ENCODE peak calls at places on chromosomes 1 and 21, in eight cellular contexts. One of them, this sample, is unnamed. For H3K9me3, the result is how much of the 10 kb centered on the place peaks cover.

GRCh38 chr1:111516008-111516535 is 12.6 kb upstream of the ADORA3 start:
- DNase-seq in fibroblast of lung: peak
- DNase-seq in tibial nerve: no peak
- DNase-seq in uterus: peak
- DNase-seq in astrocyte: peak
- DNase-seq in ascending aorta: peak
- DNase-seq in A549: no peak
- DNase-seq in mucosa of descending colon: no peak
- DNase-seq in this sample: no peak

GRCh38 chr1:98660941-98661543 is 479 bp upstream of the SNX7 start:
- DNase-seq in tibial nerve: no peak
- DNase-seq in astrocyte: peak
- DNase-seq in uterus: no peak
- DNase-seq in mucosa of descending colon: no peak
- DNase-seq in fibroblast of lung: peak
- DNase-seq in A549: no peak
- DNase-seq in ascending aorta: no peak
- DNase-seq in this sample: no peak

GRCh38 chr21:44267655-44268142 is 6.0 kb upstream of the DNMT3L start:
- DNase-seq in A549: no peak
- DNase-seq in astrocyte: no peak
- DNase-seq in tibial nerve: peak
- DNase-seq in fibroblast of lung: peak
- DNase-seq in uterus: peak
- DNase-seq in ascending aorta: no peak
- DNase-seq in mucosa of descending colon: no peak
- DNase-seq in this sample: no peak

GRCh38 chr1:208101661-208102431 is 142.3 kb downstream of the PLXNA2 start:
- DNase-seq in tibial nerve: peak
- DNase-seq in astrocyte: peak
- DNase-seq in mucosa of descending colon: peak
- DNase-seq in uterus: peak
- DNase-seq in A549: no peak
- DNase-seq in fibroblast of lung: peak
- DNase-seq in ascending aorta: no peak
- DNase-seq in this sample: no peak

GRCh38 chr21:38249256-38249655 is 7.5 kb upstream of the KCNJ15 start:
- DNase-seq in uterus: no peak
- DNase-seq in fibroblast of lung: no peak
- DNase-seq in astrocyte: no peak
- DNase-seq in A549: no peak
- DNase-seq in tibial nerve: no peak
- DNase-seq in ascending aorta: no peak
- DNase-seq in mucosa of descending colon: no peak
- DNase-seq in this sample: no peak

GRCh38 chr1:37478890-37479254 is 4.5 kb downstream of the ZC3H12A start:
- DNase-seq in ascending aorta: no peak
- DNase-seq in tibial nerve: no peak
- DNase-seq in astrocyte: peak
- DNase-seq in A549: no peak
- DNase-seq in mucosa of descending colon: peak
- DNase-seq in fibroblast of lung: peak
- DNase-seq in uterus: no peak
- DNase-seq in this sample: no peak

GRCh38 chr1:107683683-107684082 is 281.3 kb downstream of the VAV3 start:
- DNase-seq in uterus: no peak
- DNase-seq in astrocyte: no peak
- DNase-seq in ascending aorta: no peak
- DNase-seq in tibial nerve: no peak
- DNase-seq in fibroblast of lung: no peak
- DNase-seq in mucosa of descending colon: no peak
- DNase-seq in A549: no peak
- DNase-seq in this sample: no peak

GRCh38 chr1:113271039-113271438 is 119.3 kb upstream of the MAGI3 start:
- DNase-seq in astrocyte: no peak
- DNase-seq in fibroblast of lung: no peak
- DNase-seq in ascending aorta: no peak
- DNase-seq in A549: no peak
- DNase-seq in tibial nerve: no peak
- DNase-seq in uterus: no peak
- DNase-seq in mucosa of descending colon: peak
- DNase-seq in this sample: no peak

GRCh38 chr1:41381691-41382530 is 20.7 kb downstream of the FOXO6 start:
- DNase-seq in astrocyte: no peak
- DNase-seq in tibial nerve: peak
- DNase-seq in fibroblast of lung: peak
- DNase-seq in A549: peak
- DNase-seq in ascending aorta: peak
- DNase-seq in mucosa of descending colon: peak
- DNase-seq in uterus: peak
- DNase-seq in this sample: no peak

GRCh38 chr1:220028496-220028895 is 17.8 kb downstream of the EPRS1 start:
- DNase-seq in mucosa of descending colon: no peak
- DNase-seq in A549: no peak
- DNase-seq in ascending aorta: no peak
- DNase-seq in uterus: no peak
- DNase-seq in astrocyte: no peak
- DNase-seq in fibroblast of lung: no peak
- DNase-seq in tibial nerve: no peak
- DNase-seq in this sample: no peak

GRCh38 chr1:53544731-53545515 is 85.7 kb downstream of the DMRTB1 start:
- DNase-seq in ascending aorta: peak
- DNase-seq in mucosa of descending colon: peak
- DNase-seq in fibroblast of lung: no peak
- DNase-seq in tibial nerve: no peak
- DNase-seq in uterus: peak
- DNase-seq in A549: no peak
- DNase-seq in astrocyte: no peak
- DNase-seq in this sample: no peak

GRCh38 chr21:42309753-42310213 is 5.4 kb downstream of the TFF3 start:
- DNase-seq in A549: peak
- DNase-seq in tibial nerve: peak
- DNase-seq in mucosa of descending colon: peak
- DNase-seq in astrocyte: no peak
- DNase-seq in fibroblast of lung: peak
- DNase-seq in ascending aorta: peak
- DNase-seq in uterus: no peak
- DNase-seq in this sample: no peak

GRCh38 chr1:40383095-40383487 is 9.6 kb downstream of the SMAP2 start:
- DNase-seq in mucosa of descending colon: no peak
- DNase-seq in uterus: no peak
- DNase-seq in A549: no peak
- DNase-seq in astrocyte: peak
- DNase-seq in tibial nerve: no peak
- DNase-seq in fibroblast of lung: no peak
- DNase-seq in ascending aorta: no peak
- DNase-seq in this sample: no peak

GRCh38 chr1:19623523-19623922 is 20.6 kb upstream of the NBL1 start:
- DNase-seq in astrocyte: no peak
- DNase-seq in A549: no peak
- DNase-seq in ascending aorta: no peak
- DNase-seq in fibroblast of lung: no peak
- DNase-seq in uterus: no peak
- DNase-seq in tibial nerve: no peak
- DNase-seq in mucosa of descending colon: no peak
- DNase-seq in this sample: no peak

DNA sequence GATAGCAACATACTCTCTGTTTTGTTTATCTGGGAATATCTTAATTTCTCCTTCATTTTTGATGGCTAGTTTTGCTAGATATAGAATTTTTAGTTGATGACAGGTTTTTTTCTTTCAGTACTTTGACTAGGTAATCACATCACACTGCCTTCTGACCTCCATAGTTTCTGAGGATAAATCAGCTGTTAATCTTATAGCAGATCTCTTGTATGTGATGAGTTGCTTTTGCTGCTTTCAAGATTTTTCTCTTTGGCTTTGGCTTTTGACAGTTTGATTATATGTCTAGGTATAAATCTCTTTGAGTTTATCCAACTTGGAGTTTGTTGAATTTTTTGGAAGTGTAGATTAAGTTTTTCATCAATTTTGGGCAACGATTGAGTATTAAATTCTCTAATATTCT is 142.6 kb downstream of the ZNF644 start:
- DNase-seq in uterus: no peak
- DNase-seq in mucosa of descending colon: no peak
- DNase-seq in astrocyte: peak
- DNase-seq in ascending aorta: no peak
- DNase-seq in fibroblast of lung: peak
- DNase-seq in tibial nerve: no peak
- DNase-seq in A549: no peak
- DNase-seq in this sample: no peak
- H3K9me3 ChIP-seq in uterus: under half
- H3K9me3 ChIP-seq in mucosa of descending colon: under half
- H3K9me3 ChIP-seq in astrocyte: under half
- H3K9me3 ChIP-seq in ascending aorta: under half
- H3K9me3 ChIP-seq in fibroblast of lung: under half
- H3K9me3 ChIP-seq in tibial nerve: under half
- H3K9me3 ChIP-seq in A549: under half
- H3K9me3 ChIP-seq in this sample: under half

GRCh38 chr1:160646192-160646591 is 652 bp downstream of the SLAMF1 start:
- DNase-seq in fibroblast of lung: no peak
- DNase-seq in uterus: no peak
- DNase-seq in ascending aorta: no peak
- DNase-seq in tibial nerve: no peak
- DNase-seq in mucosa of descending colon: no peak
- DNase-seq in astrocyte: no peak
- DNase-seq in A549: no peak
- DNase-seq in this sample: no peak
- H3K4me3 ChIP-seq in fibroblast of lung: no peak
- H3K4me3 ChIP-seq in uterus: no peak
- H3K4me3 ChIP-seq in ascending aorta: no peak
- H3K4me3 ChIP-seq in tibial nerve: no peak
- H3K4me3 ChIP-seq in mucosa of descending colon: no peak
- H3K4me3 ChIP-seq in astrocyte: no peak
- H3K4me3 ChIP-seq in A549: no peak
- H3K4me3 ChIP-seq in this sample: no peak

GRCh38 chr21:46637952-46638746 is 2.7 kb downstream of the PRMT2 start:
- DNase-seq in tibial nerve: no peak
- DNase-seq in fibroblast of lung: no peak
- DNase-seq in ascending aorta: no peak
- DNase-seq in mucosa of descending colon: no peak
- DNase-seq in astrocyte: no peak
- DNase-seq in A549: no peak
- DNase-seq in uterus: no peak
- DNase-seq in this sample: no peak

GRCh38 chr21:46641656-46642055 is 6.2 kb downstream of the PRMT2 start:
- DNase-seq in fibroblast of lung: no peak
- DNase-seq in mucosa of descending colon: no peak
- DNase-seq in A549: no peak
- DNase-seq in uterus: no peak
- DNase-seq in tibial nerve: no peak
- DNase-seq in astrocyte: no peak
- DNase-seq in ascending aorta: no peak
- DNase-seq in this sample: no peak

GRCh38 chr21:46636550-46637289 is 1.2 kb downstream of the PRMT2 start:
- DNase-seq in fibroblast of lung: no peak
- DNase-seq in mucosa of descending colon: no peak
- DNase-seq in astrocyte: no peak
- DNase-seq in uterus: no peak
- DNase-seq in ascending aorta: no peak
- DNase-seq in tibial nerve: no peak
- DNase-seq in A549: no peak
- DNase-seq in this sample: no peak

GRCh38 chr21:46636181-46636512 is 673 bp downstream of the PRMT2 start:
- DNase-seq in astrocyte: no peak
- DNase-seq in mucosa of descending colon: no peak
- DNase-seq in ascending aorta: no peak
- DNase-seq in tibial nerve: no peak
- DNase-seq in uterus: no peak
- DNase-seq in A549: no peak
- DNase-seq in fibroblast of lung: no peak
- DNase-seq in this sample: no peak

GRCh38 chr21:46639489-46640386 is 4.3 kb downstream of the PRMT2 start:
- DNase-seq in fibroblast of lung: peak
- DNase-seq in ascending aorta: no peak
- DNase-seq in A549: peak
- DNase-seq in uterus: no peak
- DNase-seq in tibial nerve: no peak
- DNase-seq in mucosa of descending colon: no peak
- DNase-seq in astrocyte: no peak
- DNase-seq in this sample: no peak
- TF ChIP-seq CTCF in fibroblast of lung: peak
- TF ChIP-seq CTCF in ascending aorta: peak
- TF ChIP-seq CTCF in A549: peak
- TF ChIP-seq CTCF in uterus: no peak
- TF ChIP-seq CTCF in tibial nerve: peak
- TF ChIP-seq CTCF in mucosa of descending colon: no peak
- TF ChIP-seq CTCF in astrocyte: peak
- TF ChIP-seq CTCF in this sample: peak

DNA sequence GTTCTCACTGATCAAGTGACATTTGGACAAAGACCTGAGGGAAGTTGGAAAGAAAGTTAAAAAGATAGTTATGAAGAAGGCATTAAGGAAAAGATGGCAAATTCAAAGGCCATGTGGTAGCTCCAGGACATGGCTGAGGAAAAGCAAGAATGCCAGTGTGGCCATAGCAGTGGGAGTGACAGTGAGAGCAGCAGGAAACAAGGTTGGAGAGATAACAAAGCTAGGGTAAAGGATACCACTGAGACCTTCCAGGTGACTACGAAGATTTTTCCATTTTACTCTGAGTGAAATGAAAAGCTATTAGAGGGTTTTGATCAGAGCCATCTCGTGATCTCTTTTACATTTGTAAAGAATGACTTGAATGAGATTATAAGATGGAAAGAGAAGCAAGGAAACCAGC is 170.6 kb downstream of the SLC44A5 start:
- DNase-seq in fibroblast of lung: no peak
- DNase-seq in A549: no peak
- DNase-seq in tibial nerve: no peak
- DNase-seq in mucosa of descending colon: no peak
- DNase-seq in uterus: no peak
- DNase-seq in astrocyte: no peak
- DNase-seq in ascending aorta: no peak
- DNase-seq in this sample: no peak
- H3K9me3 ChIP-seq in fibroblast of lung: under half
- H3K9me3 ChIP-seq in A549: under half
- H3K9me3 ChIP-seq in tibial nerve: under half
- H3K9me3 ChIP-seq in mucosa of descending colon: under half
- H3K9me3 ChIP-seq in uterus: under half
- H3K9me3 ChIP-seq in astrocyte: under half
- H3K9me3 ChIP-seq in ascending aorta: under half
- H3K9me3 ChIP-seq in this sample: under half

DNA sequence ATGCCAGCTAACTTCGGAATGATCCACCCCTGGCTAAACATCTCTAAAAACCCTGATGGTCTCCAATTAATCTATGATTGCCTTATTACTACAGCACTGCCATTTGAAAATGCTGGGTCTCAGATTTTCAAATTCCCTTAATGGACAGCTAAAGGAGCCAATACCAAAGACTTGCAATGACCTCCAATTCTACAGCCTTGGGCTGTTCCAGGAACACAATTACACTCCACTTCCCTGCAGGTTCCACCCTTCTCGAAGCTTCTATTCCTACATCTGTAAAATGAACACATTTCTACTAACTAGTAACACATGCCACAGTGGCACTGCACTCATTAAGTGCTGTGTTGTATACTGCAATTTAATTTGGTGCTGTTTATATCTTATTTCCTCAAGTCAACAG is 85.7 kb upstream of the AK4 start:
- DNase-seq in mucosa of descending colon: no peak
- DNase-seq in uterus: no peak
- DNase-seq in astrocyte: no peak
- DNase-seq in A549: no peak
- DNase-seq in ascending aorta: no peak
- DNase-seq in tibial nerve: no peak
- DNase-seq in fibroblast of lung: no peak
- DNase-seq in this sample: no peak
- H3K4me3 ChIP-seq in mucosa of descending colon: no peak
- H3K4me3 ChIP-seq in uterus: no peak
- H3K4me3 ChIP-seq in astrocyte: no peak
- H3K4me3 ChIP-seq in A549: no peak
- H3K4me3 ChIP-seq in ascending aorta: no peak
- H3K4me3 ChIP-seq in tibial nerve: no peak
- H3K4me3 ChIP-seq in fibroblast of lung: no peak
- H3K4me3 ChIP-seq in this sample: no peak

GRCh38 chr1:177185209-177185608 is 14.5 kb downstream of the BRINP2 start:
- DNase-seq in astrocyte: no peak
- DNase-seq in mucosa of descending colon: no peak
- DNase-seq in fibroblast of lung: peak
- DNase-seq in uterus: no peak
- DNase-seq in ascending aorta: no peak
- DNase-seq in tibial nerve: no peak
- DNase-seq in A549: no peak
- DNase-seq in this sample: no peak
- TF ChIP-seq CTCF in astrocyte: peak
- TF ChIP-seq CTCF in mucosa of descending colon: no peak
- TF ChIP-seq CTCF in fibroblast of lung: peak
- TF ChIP-seq CTCF in uterus: no peak
- TF ChIP-seq CTCF in ascending aorta: no peak
- TF ChIP-seq CTCF in tibial nerve: peak
- TF ChIP-seq CTCF in A549: no peak
- TF ChIP-seq CTCF in this sample: peak